ENCODE peak calls at places on chromosomes 13 and 19, in eight cellular contexts. O is cardiac muscle cell; T is CD4-positive, alpha-beta memory T cell; N is body of pancreas; B is stomach; F is adrenal gland; U is H1; V is neural progenitor cell. A is an unnamed sample.

GRCh38 chr13:51158365-51158764 is 47.3 kb upstream of the C13orf42 start:
- DNase-seq in O (no peak), T (no peak), N (no peak), B (no peak), F (no peak), U (peak; percentile 47), V (no peak), A (no peak)

GRCh38 chr13:77516342-77516789 is 19.1 kb upstream of the SCEL start:
- DNase-seq in O (no peak), T (no peak), N (no peak), B (no peak), F (no peak), U (no peak), V (no peak), A (no peak)

GRCh38 chr13:95970878-95971277 is 82.3 kb downstream of the UGGT2 start:
- DNase-seq in O (no peak), T (no peak), N (no peak), B (no peak), F (no peak), U (no peak), V (no peak), A (no peak)

GRCh38 chr13:113493315-113493951 is 2.9 kb upstream of the DCUN1D2 start:
- DNase-seq in O (no peak), T (no peak), N (peak; percentile 29), B (no peak), F (peak; percentile 34), U (no peak), V (no peak), A (no peak)

GRCh38 chr13:104937881-104938280 is 1597.6 kb downstream of the EFNB2 start:
- DNase-seq in O (no peak), T (no peak), N (no peak), B (no peak), F (no peak), U (no peak), V (no peak), A (no peak)

GRCh38 chr19:13262450-13262849 is 112.2 kb downstream of the IER2 start:
- DNase-seq in O (peak; percentile 53), T (no peak), N (peak; percentile 11), B (no peak), F (peak; percentile 5), U (no peak), V (peak; percentile 22), A (peak; percentile 52)

GRCh38 chr19:13986348-13986904 is 19.7 kb downstream of the RFX1 start:
- DNase-seq in O (no peak), T (peak; percentile 100), N (peak; percentile 67), B (peak; percentile 82), F (peak; percentile 86), U (peak; percentile 85), V (peak; percentile 55), A (peak; percentile 97)

GRCh38 chr13:26442541-26442940 is 114.9 kb upstream of the WASF3 start:
- DNase-seq in O (no peak), T (no peak), N (no peak), B (no peak), F (no peak), U (no peak), V (no peak), A (no peak)

GRCh38 chr19:54287456-54287855 is 6.5 kb upstream of the LILRB2 start:
- DNase-seq in O (no peak), T (no peak), N (no peak), B (no peak), F (no peak), U (no peak), V (no peak), A (no peak)

GRCh38 chr13:26742691-26743358 is 17.8 kb downstream of the GPR12 start:
- DNase-seq in O (no peak), T (no peak), N (no peak), B (no peak), F (no peak), U (peak; percentile 57), V (peak; percentile 42), A (no peak)

GRCh38 chr13:28636677-28637317 is 22.1 kb upstream of the POMP start:
- DNase-seq in O (peak; percentile 75), T (peak; percentile 51), N (peak; percentile 56), B (peak; percentile 52), F (peak; percentile 62), U (peak; percentile 63), V (peak; percentile 77), A (no peak)

GRCh38 chr19:55146078-55146647 is 2.8 kb downstream of the TNNT1 start:
- DNase-seq in O (no peak), T (peak; percentile 28), N (no peak), B (no peak), F (no peak), U (peak; percentile 80), V (peak; percentile 75), A (peak; percentile 26)

GRCh38 chr13:106432636-106433035 is 102.8 kb downstream of the EFNB2 start:
- DNase-seq in O (no peak), T (no peak), N (no peak), B (no peak), F (no peak), U (no peak), V (no peak), A (no peak)
- H3K27ac ChIP-seq in O (no peak overlapping the region), T (no peak overlapping the region), N (no peak overlapping the region), B (no peak overlapping the region), F (no peak overlapping the region), U (no peak overlapping the region), V (no peak overlapping the region), A (no peak overlapping the region)

DNA sequence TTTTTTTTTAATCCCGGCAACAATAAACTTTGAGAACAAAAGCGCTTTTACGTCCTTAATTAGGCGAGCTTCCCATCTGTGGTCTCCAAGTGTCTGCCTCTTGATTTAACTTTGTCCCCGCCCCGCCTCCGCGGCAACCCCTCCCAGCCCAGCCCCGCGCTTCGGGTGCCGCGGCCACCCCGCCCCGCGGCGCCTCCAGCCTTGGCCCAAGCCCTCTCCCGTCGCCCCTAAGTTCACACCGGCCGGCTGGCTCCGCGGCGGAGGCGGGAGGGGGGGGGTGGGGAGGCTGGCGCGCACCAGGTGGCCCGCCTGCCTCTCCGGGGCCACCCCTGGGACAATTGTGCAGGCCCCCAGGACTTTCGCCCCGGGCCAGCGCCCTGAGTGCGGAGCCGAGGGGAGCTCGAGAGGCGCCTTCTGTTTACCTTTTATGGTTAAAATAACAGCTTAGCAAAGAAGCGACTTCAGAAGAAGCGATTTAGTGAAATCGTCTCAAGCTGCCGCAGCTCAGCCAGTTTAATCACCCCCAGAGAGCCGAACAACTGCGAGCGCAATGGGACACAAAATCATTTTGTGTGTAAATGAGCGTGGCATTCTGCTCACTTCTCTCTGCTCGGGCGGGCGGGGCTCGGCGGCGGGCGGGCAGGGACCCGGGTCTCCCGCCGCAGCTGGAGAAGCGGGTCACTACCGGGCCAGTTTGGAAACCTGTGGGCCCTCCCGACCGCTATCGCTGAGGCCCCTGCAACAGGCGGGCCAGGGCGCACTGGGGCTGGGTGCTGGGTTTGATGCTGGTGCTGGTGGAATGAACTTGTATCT is 1.4 kb downstream of the KCTD15 start:
- DNase-seq in O (peak; percentile 81), T (no peak), N (peak; percentile 79), B (peak; percentile 57), F (no peak), U (peak; percentile 74), V (peak; percentile 88), A (no peak)
- H3K27me3 ChIP-seq in O (no peaks in the 10 kb centered on the region), T (peaks cover under 1% of the 10 kb centered on the region), N (no peaks in the 10 kb centered on the region), B (no peaks in the 10 kb centered on the region), F (peaks cover 26% of the 10 kb centered on the region), U (no peaks in the 10 kb centered on the region), V (no peaks in the 10 kb centered on the region), A (peaks cover 18% of the 10 kb centered on the region)

GRCh38 chr19:50898018-50898417 is 13.2 kb downstream of the KLK4 start:
- DNase-seq in O (no peak), T (no peak), N (no peak), B (no peak), F (no peak), U (no peak), V (no peak), A (no peak)
- H3K4me3 ChIP-seq in O (no peak overlapping the region), T (no peak overlapping the region), N (no peak overlapping the region), B (no peak overlapping the region), F (no peak overlapping the region), U (no peak overlapping the region), V (no peak overlapping the region), A (no peak overlapping the region)

DNA sequence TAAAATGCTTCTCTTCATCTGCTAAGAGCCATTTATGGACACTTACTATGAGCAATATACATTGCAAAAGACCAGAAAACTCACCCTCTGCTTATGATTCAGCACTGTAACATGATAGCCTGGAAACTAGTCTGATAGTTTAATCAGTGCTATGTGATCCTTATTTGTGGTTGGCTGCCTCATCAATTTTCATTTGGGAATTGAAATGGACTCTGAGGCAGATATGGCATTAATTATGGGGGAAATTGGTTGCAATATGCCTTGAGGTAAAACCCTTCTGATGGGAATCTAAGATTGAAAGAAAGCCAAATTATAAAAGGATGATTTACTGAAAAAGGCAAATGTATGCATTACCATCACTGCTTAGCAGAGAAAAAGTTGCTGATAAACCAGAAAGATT is 33.5 kb downstream of the FAM216B start:
- DNase-seq in O (no peak), T (no peak), N (no peak), B (no peak), F (no peak), U (no peak), V (no peak), A (no peak)
- H3K27ac ChIP-seq in O (no peak overlapping the region), T (no peak overlapping the region), N (no peak overlapping the region), B (no peak overlapping the region), F (no peak overlapping the region), U (no peak overlapping the region), V (no peak overlapping the region), A (no peak overlapping the region)

DNA sequence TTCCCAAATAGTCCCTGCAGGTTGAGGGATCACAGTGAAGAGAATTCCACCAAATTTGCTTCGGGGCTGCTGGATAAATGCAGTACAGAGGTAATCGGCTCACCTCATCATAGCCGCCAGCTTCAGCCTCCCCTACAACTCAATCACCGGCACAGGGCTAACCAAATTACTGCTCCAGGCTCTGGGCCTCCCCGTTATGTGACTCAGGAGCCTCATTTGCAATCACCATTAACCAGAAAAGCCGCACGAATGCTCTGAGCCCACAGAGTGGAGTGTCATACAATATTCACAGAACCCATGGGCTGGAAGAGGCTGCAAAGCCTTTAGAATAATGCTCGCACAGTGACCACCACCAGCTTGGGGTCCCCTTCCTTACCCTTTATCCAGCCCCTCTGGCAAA is 4.9 kb downstream of the SIAH3 start:
- DNase-seq in O (no peak), T (no peak), N (no peak), B (no peak), F (no peak), U (no peak), V (no peak), A (no peak)
- H3K27me3 ChIP-seq in O (peaks cover under 1% of the 10 kb centered on the region), T (peaks cover 10% of the 10 kb centered on the region), N (no peaks in the 10 kb centered on the region), B (no peaks in the 10 kb centered on the region), F (no peaks in the 10 kb centered on the region), U (peaks cover 14% of the 10 kb centered on the region), V (peaks cover 40% of the 10 kb centered on the region), A (peaks cover 15% of the 10 kb centered on the region)

GRCh38 chr19:19262190-19263057 is 10.7 kb downstream of the TM6SF2 start:
- DNase-seq in O (no peak), T (no peak), N (no peak), B (no peak), F (no peak), U (peak; percentile 74), V (peak; percentile 59), A (no peak)
- H3K4me3 ChIP-seq in O (peak overlapping the region; percentile 20), T (no peak overlapping the region), N (no peak overlapping the region), B (no peak overlapping the region), F (no peak overlapping the region), U (peak overlapping the region; percentile 44), V (peak overlapping the region; percentile 60), A (no peak overlapping the region)

GRCh38 chr13:33958964-33959363 is 141.0 kb downstream of the RFC3 start:
- DNase-seq in O (no peak), T (no peak), N (no peak), B (no peak), F (no peak), U (no peak), V (no peak), A (no peak)
- H3K27ac ChIP-seq in O (no peak overlapping the region), T (no peak overlapping the region), N (no peak overlapping the region), B (no peak overlapping the region), F (no peak overlapping the region), U (no peak overlapping the region), V (no peak overlapping the region), A (no peak overlapping the region)

GRCh38 chr19:1758959-1759903 is 5.9 kb downstream of the ONECUT3 start:
- DNase-seq in O (no peak), T (peak; percentile 16), N (no peak), B (no peak), F (no peak), U (peak; percentile 47), V (no peak), A (no peak)
- H3K27me3 ChIP-seq in O (peaks cover 99% of the 10 kb centered on the region), T (peaks cover 42% of the 10 kb centered on the region), N (no peaks in the 10 kb centered on the region), B (peaks cover 57% of the 10 kb centered on the region), F (peaks cover 94% of the 10 kb centered on the region), U (peaks cover 99% of the 10 kb centered on the region), V (peaks cover 100% of the 10 kb centered on the region), A (peaks cover 10% of the 10 kb centered on the region)